ENCODE peak calls at places on chromosomes 1 and 21, in five cellular contexts. One of them, this sample, is unnamed.

GRCh38 chr1:74771913-74772515 is 39.1 kb downstream of the TYW3 start:
- DNase-seq in T follicular helper cell: no peak
- DNase-seq in stimulated activated CD8-positive, alpha-beta memory T cell treated with anti-CD3 and anti-CD28 coated beads, Interleukin-7, amount 100 ng/mL, for 24 hours: no peak
- DNase-seq in EL: peak
- DNase-seq in progenitor cell of endocrine pancreas: no peak
- DNase-seq in this sample: peak

GRCh38 chr21:31798842-31799691 is 67.1 kb upstream of the SCAF4 start:
- DNase-seq in stimulated activated CD8-positive, alpha-beta memory T cell treated with anti-CD3 and anti-CD28 coated beads, Interleukin-7, amount 100 ng/mL, for 24 hours: no peak
- DNase-seq in EL: no peak
- DNase-seq in T follicular helper cell: no peak
- DNase-seq in progenitor cell of endocrine pancreas: peak
- DNase-seq in this sample: no peak

GRCh38 chr1:198298653-198299052 is 141.9 kb downstream of the NEK7 start:
- DNase-seq in T follicular helper cell: no peak
- DNase-seq in progenitor cell of endocrine pancreas: no peak
- DNase-seq in EL: no peak
- DNase-seq in stimulated activated CD8-positive, alpha-beta memory T cell treated with anti-CD3 and anti-CD28 coated beads, Interleukin-7, amount 100 ng/mL, for 24 hours: no peak
- DNase-seq in this sample: no peak

GRCh38 chr1:26771643-26772321 is 16.0 kb upstream of the PIGV start:
- DNase-seq in EL: peak
- DNase-seq in stimulated activated CD8-positive, alpha-beta memory T cell treated with anti-CD3 and anti-CD28 coated beads, Interleukin-7, amount 100 ng/mL, for 24 hours: no peak
- DNase-seq in progenitor cell of endocrine pancreas: no peak
- DNase-seq in T follicular helper cell: no peak
- DNase-seq in this sample: peak

GRCh38 chr1:38152351-38153082 is 105.9 kb upstream of the POU3F1 start:
- DNase-seq in progenitor cell of endocrine pancreas: no peak
- DNase-seq in stimulated activated CD8-positive, alpha-beta memory T cell treated with anti-CD3 and anti-CD28 coated beads, Interleukin-7, amount 100 ng/mL, for 24 hours: no peak
- DNase-seq in EL: no peak
- DNase-seq in T follicular helper cell: no peak
- DNase-seq in this sample: no peak

GRCh38 chr1:180182721-180183311 is 28.1 kb downstream of the QSOX1 start:
- DNase-seq in EL: no peak
- DNase-seq in stimulated activated CD8-positive, alpha-beta memory T cell treated with anti-CD3 and anti-CD28 coated beads, Interleukin-7, amount 100 ng/mL, for 24 hours: no peak
- DNase-seq in T follicular helper cell: no peak
- DNase-seq in progenitor cell of endocrine pancreas: no peak
- DNase-seq in this sample: no peak

GRCh38 chr1:223003549-223003948 is 139.5 kb downstream of the TLR5 start:
- DNase-seq in progenitor cell of endocrine pancreas: no peak
- DNase-seq in stimulated activated CD8-positive, alpha-beta memory T cell treated with anti-CD3 and anti-CD28 coated beads, Interleukin-7, amount 100 ng/mL, for 24 hours: no peak
- DNase-seq in EL: no peak
- DNase-seq in T follicular helper cell: no peak
- DNase-seq in this sample: no peak

GRCh38 chr1:63557365-63557987 is 34.2 kb downstream of the EFCAB7 start:
- DNase-seq in EL: peak
- DNase-seq in stimulated activated CD8-positive, alpha-beta memory T cell treated with anti-CD3 and anti-CD28 coated beads, Interleukin-7, amount 100 ng/mL, for 24 hours: no peak
- DNase-seq in progenitor cell of endocrine pancreas: no peak
- DNase-seq in T follicular helper cell: no peak
- DNase-seq in this sample: peak

GRCh38 chr1:24773618-24774017 is 28.4 kb downstream of the CLIC4 start:
- DNase-seq in T follicular helper cell: no peak
- DNase-seq in stimulated activated CD8-positive, alpha-beta memory T cell treated with anti-CD3 and anti-CD28 coated beads, Interleukin-7, amount 100 ng/mL, for 24 hours: no peak
- DNase-seq in progenitor cell of endocrine pancreas: no peak
- DNase-seq in EL: no peak
- DNase-seq in this sample: no peak

GRCh38 chr21:44353200-44353970 is at the start of gene TRPM2:
- DNase-seq in EL: no peak
- DNase-seq in stimulated activated CD8-positive, alpha-beta memory T cell treated with anti-CD3 and anti-CD28 coated beads, Interleukin-7, amount 100 ng/mL, for 24 hours: no peak
- DNase-seq in T follicular helper cell: no peak
- DNase-seq in progenitor cell of endocrine pancreas: no peak
- DNase-seq in this sample: peak

GRCh38 chr21:28906236-28906635 is 86.4 kb downstream of the LTN1 start:
- DNase-seq in T follicular helper cell: no peak
- DNase-seq in stimulated activated CD8-positive, alpha-beta memory T cell treated with anti-CD3 and anti-CD28 coated beads, Interleukin-7, amount 100 ng/mL, for 24 hours: no peak
- DNase-seq in progenitor cell of endocrine pancreas: no peak
- DNase-seq in EL: no peak
- DNase-seq in this sample: no peak

GRCh38 chr21:42125571-42126544 is 54.7 kb downstream of the UMODL1 start:
- DNase-seq in progenitor cell of endocrine pancreas: no peak
- DNase-seq in T follicular helper cell: no peak
- DNase-seq in EL: peak
- DNase-seq in stimulated activated CD8-positive, alpha-beta memory T cell treated with anti-CD3 and anti-CD28 coated beads, Interleukin-7, amount 100 ng/mL, for 24 hours: no peak
- DNase-seq in this sample: peak

GRCh38 chr21:42112857-42113256 is 41.7 kb downstream of the UMODL1 start:
- DNase-seq in stimulated activated CD8-positive, alpha-beta memory T cell treated with anti-CD3 and anti-CD28 coated beads, Interleukin-7, amount 100 ng/mL, for 24 hours: no peak
- DNase-seq in EL: no peak
- DNase-seq in progenitor cell of endocrine pancreas: no peak
- DNase-seq in T follicular helper cell: no peak
- DNase-seq in this sample: no peak

GRCh38 chr1:209400351-209401220 is 182.9 kb upstream of the CAMK1G start:
- DNase-seq in EL: no peak
- DNase-seq in T follicular helper cell: no peak
- DNase-seq in stimulated activated CD8-positive, alpha-beta memory T cell treated with anti-CD3 and anti-CD28 coated beads, Interleukin-7, amount 100 ng/mL, for 24 hours: no peak
- DNase-seq in progenitor cell of endocrine pancreas: no peak
- DNase-seq in this sample: no peak

GRCh38 chr1:8966606-8967005 is 20.9 kb downstream of the CA6 start:
- DNase-seq in EL: no peak
- DNase-seq in T follicular helper cell: no peak
- DNase-seq in progenitor cell of endocrine pancreas: no peak
- DNase-seq in stimulated activated CD8-positive, alpha-beta memory T cell treated with anti-CD3 and anti-CD28 coated beads, Interleukin-7, amount 100 ng/mL, for 24 hours: no peak
- DNase-seq in this sample: no peak

GRCh38 chr1:109764561-109765482 is 1.1 kb upstream of the EPS8L3 start:
- DNase-seq in stimulated activated CD8-positive, alpha-beta memory T cell treated with anti-CD3 and anti-CD28 coated beads, Interleukin-7, amount 100 ng/mL, for 24 hours: no peak
- DNase-seq in progenitor cell of endocrine pancreas: no peak
- DNase-seq in T follicular helper cell: no peak
- DNase-seq in EL: no peak
- DNase-seq in this sample: no peak

GRCh38 chr1:91725961-91726704 is 159.8 kb downstream of the TGFBR3 start:
- DNase-seq in progenitor cell of endocrine pancreas: no peak
- DNase-seq in stimulated activated CD8-positive, alpha-beta memory T cell treated with anti-CD3 and anti-CD28 coated beads, Interleukin-7, amount 100 ng/mL, for 24 hours: no peak
- DNase-seq in EL: peak
- DNase-seq in T follicular helper cell: no peak
- DNase-seq in this sample: no peak

GRCh38 chr1:22388666-22389455 is 62.8 kb upstream of the ZBTB40 start:
- DNase-seq in stimulated activated CD8-positive, alpha-beta memory T cell treated with anti-CD3 and anti-CD28 coated beads, Interleukin-7, amount 100 ng/mL, for 24 hours: no peak
- DNase-seq in EL: peak
- DNase-seq in T follicular helper cell: no peak
- DNase-seq in progenitor cell of endocrine pancreas: no peak
- DNase-seq in this sample: no peak

GRCh38 chr1:112849425-112849966 is 106.5 kb downstream of the SLC16A1 start:
- DNase-seq in progenitor cell of endocrine pancreas: peak
- DNase-seq in stimulated activated CD8-positive, alpha-beta memory T cell treated with anti-CD3 and anti-CD28 coated beads, Interleukin-7, amount 100 ng/mL, for 24 hours: no peak
- DNase-seq in T follicular helper cell: no peak
- DNase-seq in EL: peak
- DNase-seq in this sample: peak

GRCh38 chr1:56655991-56656613 is 11.0 kb downstream of the PRKAA2 start:
- DNase-seq in progenitor cell of endocrine pancreas: no peak
- DNase-seq in stimulated activated CD8-positive, alpha-beta memory T cell treated with anti-CD3 and anti-CD28 coated beads, Interleukin-7, amount 100 ng/mL, for 24 hours: no peak
- DNase-seq in EL: no peak
- DNase-seq in T follicular helper cell: no peak
- DNase-seq in this sample: no peak

GRCh38 chr1:186409091-186409490 is 33.5 kb downstream of the ODR4 start:
- DNase-seq in T follicular helper cell: no peak
- DNase-seq in progenitor cell of endocrine pancreas: no peak
- DNase-seq in EL: no peak
- DNase-seq in stimulated activated CD8-positive, alpha-beta memory T cell treated with anti-CD3 and anti-CD28 coated beads, Interleukin-7, amount 100 ng/mL, for 24 hours: no peak
- DNase-seq in this sample: no peak

GRCh38 chr1:247531937-247532336 is 4.3 kb downstream of the OR2C3 start:
- DNase-seq in progenitor cell of endocrine pancreas: no peak
- DNase-seq in stimulated activated CD8-positive, alpha-beta memory T cell treated with anti-CD3 and anti-CD28 coated beads, Interleukin-7, amount 100 ng/mL, for 24 hours: no peak
- DNase-seq in EL: no peak
- DNase-seq in T follicular helper cell: no peak
- DNase-seq in this sample: no peak

This sample was measured in activated T-cell treated with anti-CD3 and anti-CD28 coated beads, Interleukin-2, amount 50 U/mL, for 72 hours.